ENCODE peak calls at places on chromosomes 5 and 9, in five cellular contexts. One of them, this sample, is unnamed.

GRCh38 chr9:114900937-114901802 is 29.2 kb downstream of the TNFSF8 start:
- DNase-seq in HFFc6: peak; percentile 81
- DNase-seq in fibroblast of pulmonary artery: peak; percentile 53
- DNase-seq in BJ: no peak
- DNase-seq in choroid plexus epithelial cell: peak; percentile 58
- DNase-seq in this sample: no peak

GRCh38 chr5:151800527-151800926 is 28.8 kb downstream of the G3BP1 start:
- DNase-seq in choroid plexus epithelial cell: no peak
- DNase-seq in fibroblast of pulmonary artery: peak; percentile 16
- DNase-seq in HFFc6: no peak
- DNase-seq in BJ: no peak
- DNase-seq in this sample: no peak

GRCh38 chr5:37501152-37501551 is 122.0 kb downstream of the WDR70 start:
- DNase-seq in BJ: peak; percentile 3
- DNase-seq in fibroblast of pulmonary artery: peak; percentile 26
- DNase-seq in choroid plexus epithelial cell: peak; percentile 36
- DNase-seq in HFFc6: peak; percentile 11
- DNase-seq in this sample: no peak

GRCh38 chr9:32220750-32221149 is 163.7 kb upstream of the ACO1 start:
- DNase-seq in HFFc6: no peak
- DNase-seq in fibroblast of pulmonary artery: no peak
- DNase-seq in BJ: no peak
- DNase-seq in choroid plexus epithelial cell: no peak
- DNase-seq in this sample: no peak

GRCh38 chr9:121912812-121913627 is 180.1 kb downstream of the TTLL11 start:
- DNase-seq in fibroblast of pulmonary artery: no peak
- DNase-seq in choroid plexus epithelial cell: no peak
- DNase-seq in BJ: no peak
- DNase-seq in HFFc6: no peak
- DNase-seq in this sample: no peak

GRCh38 chr5:147560982-147561381 is 51.1 kb upstream of the DPYSL3 start:
- DNase-seq in BJ: no peak
- DNase-seq in fibroblast of pulmonary artery: no peak
- DNase-seq in HFFc6: no peak
- DNase-seq in choroid plexus epithelial cell: no peak
- DNase-seq in this sample: no peak

GRCh38 chr5:91052977-91053732 is 330.0 kb downstream of the ARRDC3 start:
- DNase-seq in choroid plexus epithelial cell: no peak
- DNase-seq in fibroblast of pulmonary artery: peak; percentile 52
- DNase-seq in HFFc6: no peak
- DNase-seq in BJ: no peak
- DNase-seq in this sample: no peak

GRCh38 chr9:131545003-131545785 is at the start of gene PRRT1B:
- DNase-seq in BJ: no peak
- DNase-seq in fibroblast of pulmonary artery: no peak
- DNase-seq in HFFc6: no peak
- DNase-seq in choroid plexus epithelial cell: peak; percentile 12
- DNase-seq in this sample: no peak

GRCh38 chr9:94741856-94742255 is 15.4 kb downstream of the AOPEP start:
- DNase-seq in BJ: no peak
- DNase-seq in choroid plexus epithelial cell: no peak
- DNase-seq in fibroblast of pulmonary artery: no peak
- DNase-seq in HFFc6: no peak
- DNase-seq in this sample: no peak

GRCh38 chr5:92977766-92978555 is 603.1 kb downstream of the NR2F1-AS1 start:
- DNase-seq in fibroblast of pulmonary artery: no peak
- DNase-seq in HFFc6: no peak
- DNase-seq in choroid plexus epithelial cell: no peak
- DNase-seq in BJ: no peak
- DNase-seq in this sample: no peak

GRCh38 chr9:124013263-124014211 is 2.0 kb downstream of the LHX2 start:
- DNase-seq in HFFc6: no peak
- DNase-seq in fibroblast of pulmonary artery: no peak
- DNase-seq in choroid plexus epithelial cell: no peak
- DNase-seq in BJ: no peak
- DNase-seq in this sample: no peak

GRCh38 chr5:126597156-126597555 is 2.1 kb upstream of the ALDH7A1 start:
- DNase-seq in fibroblast of pulmonary artery: peak; percentile 96
- DNase-seq in BJ: no peak
- DNase-seq in HFFc6: peak; percentile 60
- DNase-seq in choroid plexus epithelial cell: peak; percentile 87
- DNase-seq in this sample: no peak

GRCh38 chr5:78677777-78678668 is 29.5 kb upstream of the LHFPL2 start:
- DNase-seq in choroid plexus epithelial cell: peak; percentile 97
- DNase-seq in BJ: peak; percentile 90
- DNase-seq in fibroblast of pulmonary artery: peak; percentile 98
- DNase-seq in HFFc6: peak; percentile 93
- DNase-seq in this sample: peak; percentile 83

GRCh38 chr5:104062495-104063377 is 500.1 kb upstream of the NUDT12 start:
- DNase-seq in fibroblast of pulmonary artery: no peak
- DNase-seq in BJ: no peak
- DNase-seq in choroid plexus epithelial cell: peak; percentile 9
- DNase-seq in HFFc6: no peak
- DNase-seq in this sample: no peak

GRCh38 chr9:110050925-110051355 is 157.0 kb downstream of the C9orf152 start:
- DNase-seq in BJ: peak; percentile 96
- DNase-seq in fibroblast of pulmonary artery: peak; percentile 88
- DNase-seq in choroid plexus epithelial cell: peak; percentile 90
- DNase-seq in HFFc6: peak; percentile 97
- DNase-seq in this sample: peak; percentile 79

GRCh38 chr9:133717113-133718031 is 20.8 kb downstream of the SARDH start:
- DNase-seq in HFFc6: no peak
- DNase-seq in choroid plexus epithelial cell: no peak
- DNase-seq in BJ: no peak
- DNase-seq in fibroblast of pulmonary artery: no peak
- DNase-seq in this sample: no peak

GRCh38 chr9:116285320-116285719 is 131.7 kb downstream of the PAPPA start:
- DNase-seq in choroid plexus epithelial cell: no peak
- DNase-seq in BJ: no peak
- DNase-seq in fibroblast of pulmonary artery: no peak
- DNase-seq in HFFc6: no peak
- DNase-seq in this sample: no peak

GRCh38 chr9:133256686-133257091 is 18.3 kb downstream of the ABO start:
- DNase-seq in BJ: no peak
- DNase-seq in fibroblast of pulmonary artery: no peak
- DNase-seq in choroid plexus epithelial cell: no peak
- DNase-seq in HFFc6: no peak
- DNase-seq in this sample: no peak

GRCh38 chr5:133962801-133963476 is 5.5 kb downstream of the C5orf15 start:
- DNase-seq in HFFc6: peak; percentile 52
- DNase-seq in fibroblast of pulmonary artery: peak; percentile 64
- DNase-seq in choroid plexus epithelial cell: peak; percentile 73
- DNase-seq in BJ: peak; percentile 22
- DNase-seq in this sample: no peak

GRCh38 chr5:143922718-143923117 is 110.8 kb downstream of the HMHB1 start:
- DNase-seq in choroid plexus epithelial cell: peak; percentile 54
- DNase-seq in HFFc6: peak; percentile 66
- DNase-seq in fibroblast of pulmonary artery: peak; percentile 51
- DNase-seq in BJ: no peak
- DNase-seq in this sample: no peak

GRCh38 chr9:2465921-2466460 is 155.6 kb upstream of the VLDLR start:
- DNase-seq in choroid plexus epithelial cell: peak; percentile 63
- DNase-seq in BJ: no peak
- DNase-seq in fibroblast of pulmonary artery: no peak
- DNase-seq in HFFc6: no peak
- DNase-seq in this sample: no peak

DNA sequence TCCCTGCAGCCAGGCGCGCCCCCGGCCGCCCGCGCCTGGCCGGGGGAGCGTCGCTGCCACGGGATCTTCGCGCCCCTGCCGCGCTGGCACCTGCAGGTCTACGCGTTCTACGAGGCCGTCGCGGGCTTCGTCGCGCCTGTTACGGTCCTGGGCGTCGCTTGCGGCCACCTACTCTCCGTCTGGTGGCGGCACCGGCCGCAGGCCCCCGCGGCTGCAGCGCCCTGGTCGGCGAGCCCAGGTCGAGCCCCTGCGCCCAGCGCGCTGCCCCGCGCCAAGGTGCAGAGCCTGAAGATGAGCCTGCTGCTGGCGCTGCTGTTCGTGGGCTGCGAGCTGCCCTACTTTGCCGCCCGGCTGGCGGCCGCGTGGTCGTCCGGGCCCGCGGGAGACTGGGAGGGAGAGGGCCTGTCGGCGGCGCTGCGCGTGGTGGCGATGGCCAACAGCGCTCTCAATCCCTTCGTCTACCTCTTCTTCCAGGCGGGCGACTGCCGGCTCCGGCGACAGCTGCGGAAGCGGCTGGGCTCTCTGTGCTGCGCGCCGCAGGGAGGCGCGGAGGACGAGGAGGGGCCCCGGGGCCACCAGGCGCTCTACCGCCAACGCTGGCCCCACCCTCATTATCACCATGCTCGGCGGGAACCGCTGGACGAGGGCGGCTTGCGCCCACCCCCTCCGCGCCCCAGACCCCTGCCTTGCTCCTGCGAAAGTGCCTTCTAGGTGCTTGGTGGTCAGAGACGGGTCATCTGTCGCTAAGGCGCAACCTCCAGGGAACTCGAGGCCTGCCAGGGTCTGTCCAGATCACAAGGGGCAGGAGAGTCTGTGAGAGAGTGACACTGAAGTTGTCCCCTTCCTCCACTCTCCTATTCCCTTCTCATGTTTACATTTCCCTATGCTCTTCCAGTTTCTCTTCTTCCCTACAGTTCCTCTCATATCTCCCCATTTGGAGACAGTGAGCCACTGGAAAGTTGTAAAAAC is 1.3 kb downstream of the GPR150 start:
- DNase-seq in fibroblast of pulmonary artery: no peak
- DNase-seq in BJ: no peak
- DNase-seq in choroid plexus epithelial cell: peak; percentile 23
- DNase-seq in HFFc6: no peak
- DNase-seq in this sample: no peak
- TF ChIP-seq CTCF in fibroblast of pulmonary artery: no peak
- TF ChIP-seq CTCF in BJ: no peak
- TF ChIP-seq CTCF in choroid plexus epithelial cell: no peak
- TF ChIP-seq CTCF in HFFc6: no peak
- TF ChIP-seq CTCF in this sample: no peak

DNA sequence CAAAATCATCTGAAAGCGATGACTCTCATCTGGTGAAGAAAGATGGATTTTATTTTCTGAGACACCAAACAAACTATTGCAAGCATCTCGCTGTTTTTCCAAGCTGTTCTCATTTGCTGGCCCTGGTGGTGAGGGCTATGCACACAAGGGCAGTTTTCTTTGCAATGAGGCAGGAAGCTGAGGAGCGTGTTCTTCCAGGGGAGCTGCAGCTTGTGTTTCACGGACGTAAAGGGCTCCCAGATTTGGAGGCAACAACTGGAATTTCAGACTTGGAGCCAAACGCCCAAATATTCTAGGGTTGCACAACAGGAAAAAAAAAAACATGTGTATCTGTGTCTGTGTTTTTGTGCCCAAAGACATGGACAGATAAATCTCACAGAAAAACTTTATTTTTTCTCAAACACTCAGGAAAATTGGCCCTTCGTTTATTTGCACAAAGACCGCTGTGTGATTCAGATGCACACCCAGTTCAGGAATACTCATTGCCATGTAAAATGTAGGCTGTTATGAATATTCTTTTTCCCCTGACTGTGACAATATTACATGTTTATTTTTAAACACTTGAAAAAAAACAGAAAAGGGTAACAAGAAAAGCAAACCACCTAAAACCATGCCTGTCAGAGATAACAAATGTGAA is 151.3 kb downstream of the GAS1 start:
- DNase-seq in BJ: peak; percentile 85
- DNase-seq in choroid plexus epithelial cell: peak; percentile 90
- DNase-seq in HFFc6: peak; percentile 74
- DNase-seq in fibroblast of pulmonary artery: peak; percentile 93
- DNase-seq in this sample: peak; percentile 91
- TF ChIP-seq CTCF in BJ: peak; percentile 65
- TF ChIP-seq CTCF in choroid plexus epithelial cell: peak; percentile 66
- TF ChIP-seq CTCF in HFFc6: peak; percentile 53
- TF ChIP-seq CTCF in fibroblast of pulmonary artery: peak; percentile 49
- TF ChIP-seq CTCF in this sample: peak; percentile 47

GRCh38 chr9:136665111-136665703 is 2.5 kb downstream of the EGFL7 start:
- DNase-seq in choroid plexus epithelial cell: no peak
- DNase-seq in HFFc6: no peak
- DNase-seq in fibroblast of pulmonary artery: no peak
- DNase-seq in BJ: no peak
- DNase-seq in this sample: no peak
- TF ChIP-seq CTCF in choroid plexus epithelial cell: peak; percentile 2
- TF ChIP-seq CTCF in HFFc6: peak; percentile 40
- TF ChIP-seq CTCF in fibroblast of pulmonary artery: peak; percentile 3
- TF ChIP-seq CTCF in BJ: peak; percentile 31
- TF ChIP-seq CTCF in this sample: peak; percentile 4

DNA sequence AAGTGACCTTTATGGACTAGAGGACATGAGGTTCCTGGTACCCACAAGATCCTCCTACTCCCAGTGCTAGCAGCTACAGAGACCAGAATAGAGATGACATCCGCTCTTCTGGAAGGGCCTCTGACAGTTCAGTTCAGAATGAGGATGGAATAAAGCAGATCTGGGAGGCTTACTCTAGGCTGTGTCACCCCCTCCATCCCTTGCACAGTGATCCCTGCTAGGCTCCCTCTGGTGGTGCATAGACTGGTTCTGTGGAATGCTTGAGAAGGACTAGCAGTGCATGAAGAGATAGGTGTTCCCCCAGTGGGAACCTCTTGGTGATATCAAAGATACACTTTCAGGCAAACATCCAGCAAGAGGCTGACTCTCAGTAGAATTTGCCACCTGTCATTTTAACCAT is 83.0 kb downstream of the NPR3 start:
- DNase-seq in fibroblast of pulmonary artery: peak; percentile 22
- DNase-seq in choroid plexus epithelial cell: peak; percentile 63
- DNase-seq in BJ: no peak
- DNase-seq in HFFc6: peak; percentile 37
- DNase-seq in this sample: no peak
- TF ChIP-seq CTCF in fibroblast of pulmonary artery: peak; percentile 41
- TF ChIP-seq CTCF in choroid plexus epithelial cell: peak; percentile 72
- TF ChIP-seq CTCF in BJ: peak; percentile 53
- TF ChIP-seq CTCF in HFFc6: peak; percentile 72
- TF ChIP-seq CTCF in this sample: peak; percentile 31

GRCh38 chr5:139574641-139575312 is 13.6 kb downstream of the UBE2D2 start:
- DNase-seq in BJ: no peak
- DNase-seq in HFFc6: peak; percentile 31
- DNase-seq in fibroblast of pulmonary artery: peak; percentile 62
- DNase-seq in choroid plexus epithelial cell: peak; percentile 79
- DNase-seq in this sample: no peak
- TF ChIP-seq CTCF in BJ: peak; percentile 75
- TF ChIP-seq CTCF in HFFc6: peak; percentile 78
- TF ChIP-seq CTCF in fibroblast of pulmonary artery: peak; percentile 84
- TF ChIP-seq CTCF in choroid plexus epithelial cell: peak; percentile 79
- TF ChIP-seq CTCF in this sample: peak; percentile 76

GRCh38 chr5:116142495-116142894 is 57.7 kb downstream of the COMMD10 start:
- DNase-seq in HFFc6: no peak
- DNase-seq in fibroblast of pulmonary artery: no peak
- DNase-seq in choroid plexus epithelial cell: no peak
- DNase-seq in BJ: no peak
- DNase-seq in this sample: no peak
- TF ChIP-seq CTCF in HFFc6: peak; percentile 69
- TF ChIP-seq CTCF in fibroblast of pulmonary artery: no peak
- TF ChIP-seq CTCF in choroid plexus epithelial cell: peak; percentile 22
- TF ChIP-seq CTCF in BJ: no peak
- TF ChIP-seq CTCF in this sample: no peak